ENCODE peak calls at places on chromosomes 6 and 20, in eight cellular contexts. V, Q, N, W, F, J, Y and B are unnamed samples.

GRCh38 chr6:46963626-46964025 is 41.9 kb upstream of the ADGRF5 start:
- DNase-seq in V (no peak), Q (no peak), N (no peak), W (no peak), F (no peak), J (no peak), Y (no peak), B (no peak)

GRCh38 chr6:12572884-12573824 is 143.4 kb upstream of the PHACTR1 start:
- DNase-seq in V (no peak), Q (no peak), N (no peak), W (no peak), F (peak; percentile 39), J (no peak), Y (peak; percentile 73), B (no peak)

GRCh38 chr6:142871910-142872331 is 73.1 kb downstream of the HIVEP2 start:
- DNase-seq in V (no peak), Q (peak; percentile 70), N (peak; percentile 59), W (no peak), F (no peak), J (peak; percentile 61), Y (peak; percentile 86), B (peak; percentile 67)

GRCh38 chr20:24968278-24968677 is 19.2 kb downstream of the CST7 start:
- DNase-seq in V (no peak), Q (no peak), N (no peak), W (peak; percentile 30), F (peak; percentile 10), J (peak; percentile 1), Y (no peak), B (no peak)

GRCh38 chr6:169955796-169956493 is 204.5 kb downstream of the ERMARD start:
- DNase-seq in V (no peak), Q (peak; percentile 29), N (no peak), W (no peak), F (no peak), J (no peak), Y (no peak), B (peak; percentile 1)

GRCh38 chr6:153003294-153003645 is 761 bp upstream of the MTRF1L start:
- DNase-seq in V (no peak), Q (no peak), N (no peak), W (no peak), F (no peak), J (no peak), Y (no peak), B (no peak)

GRCh38 chr6:16769986-16770376 is 8.7 kb upstream of the ATXN1 start:
- DNase-seq in V (no peak), Q (no peak), N (no peak), W (no peak), F (no peak), J (no peak), Y (peak; percentile 84), B (no peak)

GRCh38 chr20:31542201-31542842 is 28.1 kb downstream of the HM13 start:
- DNase-seq in V (no peak), Q (no peak), N (no peak), W (no peak), F (no peak), J (peak; percentile 65), Y (peak; percentile 39), B (no peak)

GRCh38 chr6:32087574-32088486 is 21.3 kb downstream of the TNXB start:
- DNase-seq in V (peak; percentile 93), Q (peak; percentile 60), N (peak; percentile 89), W (peak; percentile 90), F (peak; percentile 94), J (no peak), Y (peak; percentile 57), B (peak; percentile 94)

GRCh38 chr6:166500246-166500645 is 86.2 kb downstream of the RAMACL start:
- DNase-seq in V (no peak), Q (no peak), N (no peak), W (no peak), F (no peak), J (no peak), Y (no peak), B (no peak)

GRCh38 chr6:136323431-136324112 is 33.9 kb upstream of the BCLAF1 start:
- DNase-seq in V (no peak), Q (no peak), N (no peak), W (no peak), F (no peak), J (no peak), Y (no peak), B (no peak)

GRCh38 chr20:52799130-52799529 is 173.0 kb upstream of the TSHZ2 start:
- DNase-seq in V (no peak), Q (no peak), N (no peak), W (no peak), F (no peak), J (no peak), Y (no peak), B (no peak)

GRCh38 chr6:23350752-23351453 is 775.1 kb upstream of the NRSN1 start:
- DNase-seq in V (no peak), Q (no peak), N (no peak), W (no peak), F (no peak), J (no peak), Y (no peak), B (no peak)

GRCh38 chr6:125957845-125958244 is 1.3 kb downstream of the HINT3 start:
- DNase-seq in V (no peak), Q (no peak), N (peak; percentile 24), W (no peak), F (no peak), J (no peak), Y (peak; percentile 54), B (no peak)

GRCh38 chr20:19735446-19735845 is 22.6 kb upstream of the RIN2 start:
- DNase-seq in V (no peak), Q (peak; percentile 48), N (peak; percentile 72), W (peak; percentile 64), F (peak; percentile 48), J (peak; percentile 19), Y (peak; percentile 73), B (peak; percentile 43)

GRCh38 chr6:112879920-112880413 is 532.8 kb downstream of the RFPL4B start:
- DNase-seq in V (peak; percentile 83), Q (no peak), N (peak; percentile 19), W (no peak), F (peak; percentile 97), J (no peak), Y (no peak), B (no peak)

GRCh38 chr20:44460795-44461141 is 14.9 kb upstream of the TTPAL start:
- DNase-seq in V (no peak), Q (no peak), N (no peak), W (no peak), F (no peak), J (no peak), Y (peak; percentile 20), B (no peak)

GRCh38 chr6:74534485-74535211 is 671.2 kb downstream of the COL12A1 start:
- DNase-seq in V (no peak), Q (no peak), N (no peak), W (no peak), F (no peak), J (no peak), Y (no peak), B (no peak)

GRCh38 chr6:7727951-7728854 is 2.3 kb downstream of the BMP6 start:
- DNase-seq in V (peak; percentile 43), Q (no peak), N (peak; percentile 38), W (peak; percentile 44), F (peak; percentile 57), J (no peak), Y (no peak), B (no peak)

GRCh38 chr20:59013031-59013951 is 5.9 kb upstream of the TUBB1 start:
- DNase-seq in V (no peak), Q (no peak), N (no peak), W (no peak), F (no peak), J (no peak), Y (no peak), B (no peak)

GRCh38 chr6:78808356-78808891 is 58.9 kb upstream of the IRAK1BP1 start:
- DNase-seq in V (no peak), Q (no peak), N (no peak), W (peak; percentile 25), F (no peak), J (no peak), Y (no peak), B (no peak)

GRCh38 chr6:38933426-38933825 is 115.2 kb upstream of the GLP1R start:
- DNase-seq in V (no peak), Q (no peak), N (no peak), W (no peak), F (no peak), J (no peak), Y (peak; percentile 25), B (no peak)

GRCh38 chr6:95866732-95867131 is 149.0 kb upstream of the FUT9 start:
- DNase-seq in V (peak; percentile 32), Q (no peak), N (peak; percentile 7), W (no peak), F (peak; percentile 39), J (peak; percentile 7), Y (no peak), B (no peak)

GRCh38 chr6:10968776-10969175 is 75.3 kb downstream of the ELOVL2 start:
- DNase-seq in V (no peak), Q (no peak), N (no peak), W (no peak), F (no peak), J (no peak), Y (peak; percentile 51), B (no peak)

GRCh38 chr20:49570828-49571552 is 3.1 kb upstream of the PTGIS start:
- DNase-seq in V (no peak), Q (no peak), N (no peak), W (no peak), F (no peak), J (no peak), Y (peak; percentile 39), B (no peak)

GRCh38 chr6:78947962-78948361 is 80.6 kb downstream of the IRAK1BP1 start:
- DNase-seq in V (no peak), Q (no peak), N (no peak), W (no peak), F (no peak), J (no peak), Y (peak; percentile 65), B (no peak)

GRCh38 chr6:138943089-138943625 is 44.9 kb downstream of the REPS1 start:
- DNase-seq in V (no peak), Q (no peak), N (no peak), W (no peak), F (no peak), J (no peak), Y (no peak), B (no peak)
- TF ChIP-seq CTCF in V (no peak), Q (no peak), N (no peak), W (no peak), F (no peak), J (no peak), Y (no peak), B (no peak)

GRCh38 chr20:62409935-62410741 is 3.1 kb upstream of the CABLES2 start:
- DNase-seq in V (peak; percentile 76), Q (peak; percentile 44), N (peak; percentile 73), W (peak; percentile 86), F (peak; percentile 73), J (peak; percentile 47), Y (peak; percentile 15), B (no peak)
- TF ChIP-seq CTCF in V (peak; percentile 54), Q (peak; percentile 48), N (peak; percentile 44), W (peak; percentile 22), F (peak; percentile 80), J (peak; percentile 65), Y (peak; percentile 78), B (no peak)

GRCh38 chr20:46699651-46700359 is 9.6 kb upstream of the SLC2A10 start:
- DNase-seq in V (peak; percentile 41), Q (no peak), N (no peak), W (no peak), F (no peak), J (no peak), Y (peak; percentile 22), B (no peak)
- TF ChIP-seq CTCF in V (peak; percentile 37), Q (no peak), N (peak; percentile 34), W (no peak), F (peak; percentile 86), J (peak; percentile 68), Y (peak; percentile 79), B (peak; percentile 19)

GRCh38 chr6:122789078-122789861 is at the start of gene SMPDL3A:
- DNase-seq in V (peak; percentile 81), Q (no peak), N (peak; percentile 83), W (peak; percentile 89), F (peak; percentile 83), J (no peak), Y (peak; percentile 80), B (peak; percentile 10)
- TF ChIP-seq CTCF in V (no peak), Q (peak; percentile 26), N (peak; percentile 42), W (peak; percentile 39), F (peak; percentile 64), J (no peak), Y (peak; percentile 80), B (peak; percentile 31)